ENCODE peak calls at places on chromosomes 3 and 15, in ten cellular contexts. Y is colonic mucosa, S is transverse colon, K is A549, F is type B pancreatic cell, V is bronchial epithelial cell, T is B cell, J is progenitor cell of endocrine pancreas, P is hepatocyte, Q is GM10248. O is an unnamed sample.
A peak's percentile ranks its signal among the peaks of the same experiment; 100 is the strongest.

GRCh38 chr3:118736107-118736506 is 298.5 kb downstream of the IGSF11 start:
- DNase-seq in Y (no peak), S (no peak), K (no peak), F (no peak), V (no peak), T (no peak), J (no peak), P (no peak), Q (no peak), O (no peak)

GRCh38 chr15:84822774-84823579 is 5.8 kb downstream of the ALPK3 start:
- DNase-seq in Y (no peak), S (no peak), K (no peak), F (no peak), V (no peak), T (no peak), J (no peak), P (no peak), Q (no peak), O (no peak)

GRCh38 chr15:29346998-29347397 is 77.4 kb upstream of the NSMCE3 start:
- DNase-seq in Y (no peak), S (no peak), K (no peak), F (no peak), V (no peak), T (no peak), J (no peak), P (no peak), Q (no peak), O (no peak)

GRCh38 chr3:81393251-81393650 is 368.2 kb downstream of the GBE1 start:
- DNase-seq in Y (no peak), S (no peak), K (no peak), F (no peak), V (no peak), T (no peak), J (no peak), P (no peak), Q (no peak), O (no peak)

GRCh38 chr3:170869645-170870593 is at the start of gene RPL22L1:
- DNase-seq in Y (peak; percentile 95), S (peak; percentile 96), K (peak; percentile 94), F (peak; percentile 94), V (peak; percentile 87), T (peak; percentile 99), J (peak; percentile 84), P (peak; percentile 96), Q (peak; percentile 92), O (peak; percentile 89)

GRCh38 chr3:12803371-12803770 is 6.9 kb downstream of the CAND2 start:
- DNase-seq in Y (no peak), S (no peak), K (no peak), F (no peak), V (no peak), T (no peak), J (no peak), P (no peak), Q (no peak), O (no peak)

GRCh38 chr3:24566927-24567326 is 72.3 kb upstream of the THRB start:
- DNase-seq in Y (no peak), S (no peak), K (no peak), F (no peak), V (no peak), T (no peak), J (no peak), P (no peak), Q (no peak), O (no peak)

GRCh38 chr3:175266478-175266877 is 407.3 kb downstream of the NAALADL2 start:
- DNase-seq in Y (no peak), S (no peak), K (no peak), F (no peak), V (peak; percentile 79), T (no peak), J (no peak), P (no peak), Q (no peak), O (no peak)

GRCh38 chr3:114121996-114122709 is 56.7 kb downstream of the DRD3 start:
- DNase-seq in Y (no peak), S (no peak), K (no peak), F (no peak), V (peak; percentile 48), T (no peak), J (no peak), P (no peak), Q (no peak), O (peak; percentile 12)

GRCh38 chr15:31135523-31135922 is 34.0 kb upstream of the TRPM1 start:
- DNase-seq in Y (no peak), S (no peak), K (no peak), F (no peak), V (no peak), T (no peak), J (no peak), P (no peak), Q (no peak), O (no peak)

GRCh38 chr15:101535170-101535902 is 45.8 kb upstream of the PCSK6 start:
- DNase-seq in Y (peak; percentile 13), S (no peak), K (no peak), F (no peak), V (no peak), T (no peak), J (no peak), P (no peak), Q (no peak), O (no peak)

GRCh38 chr3:56251343-56251945 is 216.8 kb downstream of the ERC2 start:
- DNase-seq in Y (peak; percentile 44), S (peak; percentile 17), K (peak; percentile 46), F (no peak), V (peak; percentile 52), T (peak; percentile 22), J (peak; percentile 14), P (peak; percentile 69), Q (peak; percentile 40), O (peak; percentile 44)

GRCh38 chr3:12393894-12394293 is 90.4 kb upstream of the TSEN2 start:
- DNase-seq in Y (no peak), S (no peak), K (peak; percentile 46), F (no peak), V (peak; percentile 42), T (no peak), J (no peak), P (peak; percentile 11), Q (no peak), O (peak; percentile 95)

GRCh38 chr3:195237981-195238625 is 32.9 kb downstream of the XXYLT1 start:
- DNase-seq in Y (peak; percentile 15), S (no peak), K (no peak), F (peak; percentile 44), V (peak; percentile 53), T (no peak), J (no peak), P (no peak), Q (no peak), O (no peak)

GRCh38 chr3:122019493-122019892 is 2.6 kb downstream of the ILDR1 start:
- DNase-seq in Y (no peak), S (no peak), K (no peak), F (no peak), V (no peak), T (no peak), J (no peak), P (no peak), Q (no peak), O (no peak)

GRCh38 chr15:31158858-31159569 is 57.5 kb upstream of the TRPM1 start:
- DNase-seq in Y (no peak), S (no peak), K (no peak), F (no peak), V (no peak), T (no peak), J (no peak), P (peak; percentile 41), Q (no peak), O (no peak)

GRCh38 chr3:190883973-190884832 is 21.7 kb upstream of the GMNC start:
- DNase-seq in Y (peak; percentile 47), S (peak; percentile 21), K (peak; percentile 54), F (no peak), V (peak; percentile 63), T (peak; percentile 48), J (no peak), P (peak; percentile 79), Q (peak; percentile 40), O (peak; percentile 19)

GRCh38 chr3:15205482-15205933 is 538 bp upstream of the CAPN7 start:
- DNase-seq in Y (no peak), S (no peak), K (no peak), F (no peak), V (no peak), T (no peak), J (no peak), P (no peak), Q (no peak), O (no peak)
- TF ChIP-seq CTCF in Y (no peak), S (no peak), K (no peak), F (no peak), V (no peak), T (peak; percentile 47), J (no peak), P (no peak), Q (no peak), O (no peak)

DNA sequence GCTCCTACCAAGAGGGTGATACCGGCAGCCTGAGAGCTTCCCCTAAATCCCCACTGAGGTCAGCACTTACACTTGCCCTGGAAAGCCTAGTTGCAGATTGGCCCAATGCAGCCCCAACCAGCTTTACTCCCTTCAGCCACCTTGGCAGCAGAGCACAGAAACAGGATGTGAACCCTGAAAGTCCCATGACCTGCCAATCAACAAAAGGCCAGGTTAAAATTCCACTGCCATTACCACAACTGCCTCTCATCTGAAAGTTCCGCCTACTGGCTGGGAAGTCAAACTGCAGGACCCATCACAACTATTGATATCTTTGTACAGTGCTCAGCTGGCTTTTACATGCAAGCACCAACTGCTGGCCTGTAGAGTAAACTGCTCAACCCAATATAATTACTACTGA is 156.2 kb downstream of the ZMAT3 start:
- DNase-seq in Y (no peak), S (no peak), K (no peak), F (no peak), V (no peak), T (no peak), J (no peak), P (no peak), Q (no peak), O (no peak)
- TF ChIP-seq CTCF in Y (no peak), S (no peak), K (no peak), F (no peak), V (no peak), T (no peak), J (no peak), P (no peak), Q (no peak), O (no peak)

GRCh38 chr3:38842266-38842965 is 26.4 kb upstream of the SCN10A start:
- DNase-seq in Y (no peak), S (no peak), K (no peak), F (no peak), V (no peak), T (no peak), J (no peak), P (no peak), Q (no peak), O (no peak)

GRCh38 chr3:38840987-38841386 is 25.0 kb upstream of the SCN10A start:
- DNase-seq in Y (no peak), S (no peak), K (no peak), F (no peak), V (no peak), T (no peak), J (no peak), P (no peak), Q (no peak), O (no peak)

GRCh38 chr3:38843898-38844297 is 27.9 kb upstream of the SCN10A start:
- DNase-seq in Y (no peak), S (no peak), K (peak; percentile 46), F (no peak), V (peak; percentile 54), T (no peak), J (no peak), P (peak; percentile 52), Q (no peak), O (peak; percentile 37)
- TF ChIP-seq CTCF in Y (no peak), S (no peak), K (peak; percentile 53), F (peak; percentile 65), V (peak; percentile 51), T (no peak), J (peak; percentile 54), P (peak; percentile 58), Q (peak; percentile 18), O (peak; percentile 70)

GRCh38 chr3:4976109-4976508 is 3.1 kb upstream of the BHLHE40 start:
- DNase-seq in Y (peak; percentile 81), S (peak; percentile 60), K (peak; percentile 94), F (no peak), V (peak; percentile 82), T (peak; percentile 45), J (no peak), P (peak; percentile 72), Q (no peak), O (no peak)
- TF ChIP-seq CTCF in Y (peak; percentile 49), S (peak; percentile 32), K (peak; percentile 87), F (peak; percentile 65), V (peak; percentile 81), T (peak; percentile 21), J (peak; percentile 59), P (peak; percentile 57), Q (peak; percentile 57), O (peak; percentile 25)